ENCODE peak calls at places on chromosome 22, in eight cellular contexts. One of them, this sample, is unnamed.

GRCh38 chr22:30253205-30253852 is 6.8 kb upstream of the LIF start:
- DNase-seq in pancreas: peak; percentile 44
- DNase-seq in tibial artery: peak; percentile 84
- DNase-seq in astrocyte of the spinal cord: peak; percentile 66
- DNase-seq in heart right ventricle: peak; percentile 80
- DNase-seq in omental fat pad: no peak
- DNase-seq in CD4-positive, alpha-beta T cell: no peak
- DNase-seq in lower leg skin: peak; percentile 93
- DNase-seq in this sample: no peak

GRCh38 chr22:50576806-50577696 is 1.2 kb downstream of the CPT1B start:
- DNase-seq in lower leg skin: no peak
- DNase-seq in pancreas: no peak
- DNase-seq in tibial artery: peak; percentile 32
- DNase-seq in astrocyte of the spinal cord: no peak
- DNase-seq in CD4-positive, alpha-beta T cell: no peak
- DNase-seq in heart right ventricle: no peak
- DNase-seq in omental fat pad: no peak
- DNase-seq in this sample: no peak

GRCh38 chr22:39299829-39300178 is 19.6 kb downstream of the RPL3 start:
- DNase-seq in CD4-positive, alpha-beta T cell: no peak
- DNase-seq in heart right ventricle: peak; percentile 70
- DNase-seq in omental fat pad: no peak
- DNase-seq in pancreas: no peak
- DNase-seq in astrocyte of the spinal cord: no peak
- DNase-seq in tibial artery: no peak
- DNase-seq in lower leg skin: no peak
- DNase-seq in this sample: no peak

GRCh38 chr22:31290494-31291402 is 1.5 kb downstream of the PIK3IP1 start:
- DNase-seq in tibial artery: peak; percentile 96
- DNase-seq in heart right ventricle: peak; percentile 96
- DNase-seq in CD4-positive, alpha-beta T cell: peak; percentile 96
- DNase-seq in astrocyte of the spinal cord: peak; percentile 91
- DNase-seq in omental fat pad: peak; percentile 85
- DNase-seq in lower leg skin: peak; percentile 99
- DNase-seq in pancreas: peak; percentile 94
- DNase-seq in this sample: peak; percentile 87

GRCh38 chr22:49768961-49769690 is 58.5 kb downstream of the BRD1 start:
- DNase-seq in CD4-positive, alpha-beta T cell: no peak
- DNase-seq in tibial artery: peak; percentile 60
- DNase-seq in astrocyte of the spinal cord: no peak
- DNase-seq in omental fat pad: no peak
- DNase-seq in heart right ventricle: no peak
- DNase-seq in lower leg skin: no peak
- DNase-seq in pancreas: no peak
- DNase-seq in this sample: no peak

GRCh38 chr22:37925311-37925710 is 19.2 kb downstream of the MICALL1 start:
- DNase-seq in lower leg skin: no peak
- DNase-seq in omental fat pad: no peak
- DNase-seq in pancreas: no peak
- DNase-seq in heart right ventricle: no peak
- DNase-seq in tibial artery: no peak
- DNase-seq in astrocyte of the spinal cord: no peak
- DNase-seq in CD4-positive, alpha-beta T cell: no peak
- DNase-seq in this sample: no peak

GRCh38 chr22:29144786-29145160 is 60.9 kb upstream of the EMID1 start:
- DNase-seq in lower leg skin: peak; percentile 84
- DNase-seq in pancreas: no peak
- DNase-seq in heart right ventricle: no peak
- DNase-seq in astrocyte of the spinal cord: no peak
- DNase-seq in tibial artery: no peak
- DNase-seq in CD4-positive, alpha-beta T cell: no peak
- DNase-seq in omental fat pad: no peak
- DNase-seq in this sample: no peak

GRCh38 chr22:24696551-24697001 is 77.9 kb downstream of the PIWIL3 start:
- DNase-seq in omental fat pad: no peak
- DNase-seq in CD4-positive, alpha-beta T cell: no peak
- DNase-seq in tibial artery: no peak
- DNase-seq in lower leg skin: no peak
- DNase-seq in pancreas: no peak
- DNase-seq in astrocyte of the spinal cord: no peak
- DNase-seq in heart right ventricle: no peak
- DNase-seq in this sample: no peak

GRCh38 chr22:17303840-17304779 is 65.2 kb upstream of the CECR2 start:
- DNase-seq in pancreas: no peak
- DNase-seq in CD4-positive, alpha-beta T cell: peak; percentile 29
- DNase-seq in omental fat pad: no peak
- DNase-seq in lower leg skin: peak; percentile 77
- DNase-seq in heart right ventricle: no peak
- DNase-seq in tibial artery: no peak
- DNase-seq in astrocyte of the spinal cord: no peak
- DNase-seq in this sample: no peak

GRCh38 chr22:40276877-40277823 is 69.2 kb upstream of the ADSL start:
- DNase-seq in lower leg skin: no peak
- DNase-seq in omental fat pad: no peak
- DNase-seq in heart right ventricle: peak; percentile 38
- DNase-seq in pancreas: no peak
- DNase-seq in CD4-positive, alpha-beta T cell: no peak
- DNase-seq in tibial artery: peak; percentile 73
- DNase-seq in astrocyte of the spinal cord: peak; percentile 60
- DNase-seq in this sample: no peak

GRCh38 chr22:29813563-29813962 is 24.5 kb downstream of the ASCC2 start:
- DNase-seq in heart right ventricle: no peak
- DNase-seq in tibial artery: no peak
- DNase-seq in pancreas: no peak
- DNase-seq in astrocyte of the spinal cord: no peak
- DNase-seq in omental fat pad: no peak
- DNase-seq in CD4-positive, alpha-beta T cell: no peak
- DNase-seq in lower leg skin: no peak
- DNase-seq in this sample: no peak

GRCh38 chr22:42271191-42271813 is 849 bp upstream of the TCF20 start:
- DNase-seq in CD4-positive, alpha-beta T cell: no peak
- DNase-seq in heart right ventricle: no peak
- DNase-seq in omental fat pad: no peak
- DNase-seq in lower leg skin: no peak
- DNase-seq in pancreas: no peak
- DNase-seq in astrocyte of the spinal cord: no peak
- DNase-seq in tibial artery: no peak
- DNase-seq in this sample: no peak

GRCh38 chr22:42270178-42270511 is 308 bp downstream of the TCF20 start:
- DNase-seq in heart right ventricle: no peak
- DNase-seq in pancreas: peak; percentile 37
- DNase-seq in CD4-positive, alpha-beta T cell: no peak
- DNase-seq in lower leg skin: no peak
- DNase-seq in astrocyte of the spinal cord: no peak
- DNase-seq in omental fat pad: no peak
- DNase-seq in tibial artery: no peak
- DNase-seq in this sample: no peak

GRCh38 chr22:42270512-42271190 is at the start of gene TCF20:
- DNase-seq in heart right ventricle: peak; percentile 84
- DNase-seq in CD4-positive, alpha-beta T cell: peak; percentile 69
- DNase-seq in astrocyte of the spinal cord: peak; percentile 59
- DNase-seq in tibial artery: peak; percentile 84
- DNase-seq in lower leg skin: peak; percentile 91
- DNase-seq in pancreas: peak; percentile 75
- DNase-seq in omental fat pad: peak; percentile 43
- DNase-seq in this sample: peak; percentile 81

GRCh38 chr22:42268852-42269406 is 1.5 kb downstream of the TCF20 start:
- DNase-seq in heart right ventricle: no peak
- DNase-seq in pancreas: no peak
- DNase-seq in tibial artery: no peak
- DNase-seq in CD4-positive, alpha-beta T cell: no peak
- DNase-seq in omental fat pad: no peak
- DNase-seq in astrocyte of the spinal cord: no peak
- DNase-seq in lower leg skin: peak; percentile 26
- DNase-seq in this sample: no peak

DNA sequence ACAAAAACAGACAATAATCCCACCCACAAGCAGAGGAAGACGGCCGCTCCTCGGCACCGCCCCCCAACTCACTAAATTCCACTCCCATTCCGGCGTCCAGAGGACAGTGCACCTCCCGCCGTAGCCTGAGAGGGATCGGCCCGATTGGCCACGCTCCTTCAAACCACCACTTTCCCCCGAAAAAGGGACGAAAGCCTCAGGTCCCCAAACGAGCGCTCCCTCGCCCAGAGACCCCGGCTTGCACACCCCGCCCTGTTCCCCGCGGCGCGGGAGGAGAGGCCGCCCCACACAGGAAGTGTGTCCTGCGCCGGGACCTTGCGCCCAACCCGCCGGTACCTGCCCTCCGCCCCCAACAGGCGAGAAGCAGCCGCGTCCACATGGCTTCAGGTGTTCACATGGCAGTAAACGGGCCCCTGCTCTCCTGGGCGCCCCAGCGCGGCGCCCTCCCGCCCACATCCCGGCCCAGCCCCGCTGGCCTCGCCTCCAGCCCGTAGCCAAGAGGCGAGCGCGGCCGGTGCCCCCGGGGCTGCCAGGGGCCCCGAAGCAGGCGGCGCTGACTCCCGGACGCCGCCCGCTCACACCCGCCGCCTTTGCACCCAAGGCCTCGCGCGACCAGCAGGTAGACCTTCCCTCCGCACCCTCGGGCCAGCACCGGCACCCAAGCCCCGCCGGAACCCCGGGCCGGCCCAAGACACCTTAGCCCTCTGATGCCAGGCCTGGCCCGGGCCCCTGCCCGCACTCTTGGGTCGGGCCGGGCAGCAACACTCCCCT is 861 bp downstream of the TCF20 start:
- DNase-seq in astrocyte of the spinal cord: no peak
- DNase-seq in lower leg skin: peak; percentile 89
- DNase-seq in omental fat pad: no peak
- DNase-seq in tibial artery: no peak
- DNase-seq in pancreas: peak; percentile 80
- DNase-seq in CD4-positive, alpha-beta T cell: peak; percentile 67
- DNase-seq in heart right ventricle: peak; percentile 27
- DNase-seq in this sample: peak; percentile 68
- TF ChIP-seq CTCF in astrocyte of the spinal cord: no peak
- TF ChIP-seq CTCF in lower leg skin: no peak
- TF ChIP-seq CTCF in omental fat pad: no peak
- TF ChIP-seq CTCF in tibial artery: no peak
- TF ChIP-seq CTCF in pancreas: no peak
- TF ChIP-seq CTCF in CD4-positive, alpha-beta T cell: peak; percentile 29
- TF ChIP-seq CTCF in heart right ventricle: no peak
- TF ChIP-seq CTCF in this sample: no peak

GRCh38 chr22:19963863-19964642 is 22.4 kb upstream of the TXNRD2 start:
- DNase-seq in CD4-positive, alpha-beta T cell: no peak
- DNase-seq in astrocyte of the spinal cord: no peak
- DNase-seq in omental fat pad: no peak
- DNase-seq in heart right ventricle: no peak
- DNase-seq in pancreas: no peak
- DNase-seq in tibial artery: no peak
- DNase-seq in lower leg skin: no peak
- DNase-seq in this sample: no peak

GRCh38 chr22:19966908-19967750 is 25.5 kb upstream of the TXNRD2 start:
- DNase-seq in lower leg skin: no peak
- DNase-seq in tibial artery: no peak
- DNase-seq in heart right ventricle: no peak
- DNase-seq in omental fat pad: no peak
- DNase-seq in pancreas: no peak
- DNase-seq in CD4-positive, alpha-beta T cell: no peak
- DNase-seq in astrocyte of the spinal cord: no peak
- DNase-seq in this sample: no peak

GRCh38 chr22:19964701-19965386 is 23.2 kb upstream of the TXNRD2 start:
- DNase-seq in astrocyte of the spinal cord: no peak
- DNase-seq in heart right ventricle: no peak
- DNase-seq in tibial artery: no peak
- DNase-seq in CD4-positive, alpha-beta T cell: no peak
- DNase-seq in lower leg skin: no peak
- DNase-seq in pancreas: no peak
- DNase-seq in omental fat pad: no peak
- DNase-seq in this sample: no peak

GRCh38 chr22:19967850-19968449 is 26.3 kb upstream of the TXNRD2 start:
- DNase-seq in lower leg skin: no peak
- DNase-seq in pancreas: no peak
- DNase-seq in tibial artery: no peak
- DNase-seq in heart right ventricle: no peak
- DNase-seq in astrocyte of the spinal cord: no peak
- DNase-seq in CD4-positive, alpha-beta T cell: no peak
- DNase-seq in omental fat pad: no peak
- DNase-seq in this sample: no peak

DNA sequence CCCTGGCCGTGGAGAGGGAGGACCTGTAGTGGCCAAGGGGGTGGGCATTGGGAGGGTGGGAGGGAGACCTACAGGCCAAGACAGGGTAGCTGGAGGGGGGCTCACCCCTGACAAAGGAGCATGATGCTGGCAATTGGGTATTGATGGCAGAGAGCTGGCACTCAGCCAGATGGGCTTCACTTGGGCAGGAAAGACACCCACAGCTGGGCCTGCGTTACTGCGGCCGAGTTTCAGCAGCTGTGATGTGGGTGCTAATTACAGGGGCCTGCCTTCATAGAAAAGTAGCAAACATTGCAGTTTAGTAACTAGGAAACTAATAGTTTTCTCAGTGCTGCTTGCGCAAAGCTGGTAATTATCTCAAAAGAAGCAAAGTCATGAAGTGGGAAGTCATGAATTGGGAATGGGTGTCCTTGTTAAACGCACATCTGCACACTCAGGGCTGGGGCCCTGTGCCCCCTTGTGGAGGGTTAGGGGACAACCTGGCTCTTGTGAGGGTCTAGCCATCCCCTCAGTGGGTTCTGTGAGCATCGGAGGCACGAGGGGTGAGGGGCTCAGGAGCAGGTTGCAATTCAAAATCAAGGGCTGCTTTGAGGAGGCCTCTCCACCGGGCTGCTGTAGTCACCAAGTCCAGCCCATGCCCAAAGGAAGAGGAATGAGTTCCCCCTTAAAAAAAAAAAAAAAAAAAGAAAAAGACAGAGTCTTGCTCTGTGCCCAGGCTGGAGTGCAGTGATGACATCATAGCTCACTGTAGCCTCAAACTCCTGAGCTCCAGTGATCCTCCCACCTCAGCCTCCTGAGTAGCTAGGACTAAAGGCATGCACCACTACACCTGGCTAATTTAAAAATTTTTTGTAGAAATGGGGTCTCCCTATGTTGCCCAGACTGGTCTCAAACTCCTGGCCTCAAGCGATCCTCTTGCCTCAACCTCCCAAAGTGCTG is 24.4 kb upstream of the TXNRD2 start:
- DNase-seq in omental fat pad: no peak
- DNase-seq in astrocyte of the spinal cord: no peak
- DNase-seq in lower leg skin: no peak
- DNase-seq in heart right ventricle: no peak
- DNase-seq in pancreas: no peak
- DNase-seq in CD4-positive, alpha-beta T cell: no peak
- DNase-seq in tibial artery: no peak
- DNase-seq in this sample: no peak
- TF ChIP-seq CTCF in omental fat pad: no peak
- TF ChIP-seq CTCF in astrocyte of the spinal cord: peak; percentile 54
- TF ChIP-seq CTCF in lower leg skin: no peak
- TF ChIP-seq CTCF in heart right ventricle: no peak
- TF ChIP-seq CTCF in pancreas: no peak
- TF ChIP-seq CTCF in CD4-positive, alpha-beta T cell: no peak
- TF ChIP-seq CTCF in tibial artery: no peak
- TF ChIP-seq CTCF in this sample: no peak

GRCh38 chr22:43053176-43053575 is 36.0 kb downstream of the TTLL1 start:
- DNase-seq in heart right ventricle: no peak
- DNase-seq in CD4-positive, alpha-beta T cell: no peak
- DNase-seq in tibial artery: no peak
- DNase-seq in omental fat pad: no peak
- DNase-seq in pancreas: no peak
- DNase-seq in lower leg skin: no peak
- DNase-seq in astrocyte of the spinal cord: no peak
- DNase-seq in this sample: no peak
- TF ChIP-seq CTCF in heart right ventricle: no peak
- TF ChIP-seq CTCF in CD4-positive, alpha-beta T cell: no peak
- TF ChIP-seq CTCF in tibial artery: no peak
- TF ChIP-seq CTCF in omental fat pad: no peak
- TF ChIP-seq CTCF in pancreas: no peak
- TF ChIP-seq CTCF in lower leg skin: no peak
- TF ChIP-seq CTCF in astrocyte of the spinal cord: peak; percentile 18
- TF ChIP-seq CTCF in this sample: no peak

GRCh38 chr22:19912236-19912999 is 29.2 kb upstream of the COMT start:
- DNase-seq in CD4-positive, alpha-beta T cell: no peak
- DNase-seq in astrocyte of the spinal cord: no peak
- DNase-seq in lower leg skin: no peak
- DNase-seq in heart right ventricle: no peak
- DNase-seq in omental fat pad: no peak
- DNase-seq in tibial artery: no peak
- DNase-seq in pancreas: no peak
- DNase-seq in this sample: no peak
- TF ChIP-seq CTCF in CD4-positive, alpha-beta T cell: no peak
- TF ChIP-seq CTCF in astrocyte of the spinal cord: peak; percentile 9
- TF ChIP-seq CTCF in lower leg skin: no peak
- TF ChIP-seq CTCF in heart right ventricle: no peak
- TF ChIP-seq CTCF in omental fat pad: no peak
- TF ChIP-seq CTCF in tibial artery: no peak
- TF ChIP-seq CTCF in pancreas: no peak
- TF ChIP-seq CTCF in this sample: no peak

This sample was measured in mesothelial cell of epicardium.